ENCODE peak calls at places on chromosomes 7 and 10, in nine cellular contexts. A, Y, T, C, L, D, F, V and U are unnamed samples.

GRCh38 chr10:85832988-85833387 is 533.6 kb downstream of the GRID1 start:
- DNase-seq in A (no peak), Y (no peak), T (no peak), C (no peak), L (no peak), D (no peak), F (no peak), V (no peak), U (no peak)

GRCh38 chr10:92822060-92822634 is 26.2 kb upstream of the EXOC6 start:
- DNase-seq in A (no peak), Y (no peak), T (no peak), C (no peak), L (peak; percentile 91), D (no peak), F (peak; percentile 47), V (peak; percentile 67), U (no peak)

GRCh38 chr10:99292159-99292558 is 37.0 kb upstream of the CNNM1 start:
- DNase-seq in A (no peak), Y (no peak), T (no peak), C (no peak), L (peak; percentile 12), D (no peak), F (peak; percentile 13), V (no peak), U (no peak)

GRCh38 chr7:42244828-42245227 is 7.8 kb upstream of the GLI3 start:
- DNase-seq in A (no peak), Y (no peak), T (no peak), C (no peak), L (peak; percentile 84), D (no peak), F (peak; percentile 57), V (no peak), U (no peak)

GRCh38 chr7:87479951-87480350 is 4.5 kb upstream of the ABCB4 start:
- DNase-seq in A (no peak), Y (no peak), T (no peak), C (no peak), L (no peak), D (no peak), F (no peak), V (no peak), U (no peak)

GRCh38 chr7:15757041-15757995 is 70.8 kb upstream of the MEOX2 start:
- DNase-seq in A (no peak), Y (no peak), T (no peak), C (no peak), L (no peak), D (no peak), F (peak; percentile 52), V (no peak), U (no peak)

GRCh38 chr7:16626388-16626787 is 19.2 kb downstream of the ANKMY2 start:
- DNase-seq in A (no peak), Y (no peak), T (no peak), C (no peak), L (no peak), D (no peak), F (no peak), V (no peak), U (no peak)

GRCh38 chr10:99927719-99928280 is 81.9 kb downstream of the DNMBP start:
- DNase-seq in A (no peak), Y (no peak), T (no peak), C (no peak), L (no peak), D (no peak), F (no peak), V (no peak), U (no peak)

GRCh38 chr10:119650692-119651513 is at the start of gene BAG3:
- DNase-seq in A (peak; percentile 71), Y (peak; percentile 19), T (peak; percentile 85), C (peak; percentile 86), L (peak; percentile 97), D (no peak), F (peak; percentile 95), V (peak; percentile 90), U (no peak)

GRCh38 chr10:95243318-95243617 is 47.5 kb downstream of the PDLIM1 start:
- DNase-seq in A (no peak), Y (no peak), T (no peak), C (no peak), L (no peak), D (no peak), F (no peak), V (no peak), U (no peak)

GRCh38 chr7:29309041-29309860 is 114.7 kb downstream of the CHN2 start:
- DNase-seq in A (no peak), Y (peak; percentile 24), T (no peak), C (no peak), L (no peak), D (no peak), F (peak; percentile 45), V (no peak), U (no peak)

GRCh38 chr7:68684246-68684850 is 913.9 kb upstream of the AUTS2 start:
- DNase-seq in A (no peak), Y (peak; percentile 52), T (no peak), C (no peak), L (peak; percentile 24), D (no peak), F (no peak), V (no peak), U (no peak)

GRCh38 chr10:108877130-108877529 is 1046.2 kb downstream of the XPNPEP1 start:
- DNase-seq in A (no peak), Y (no peak), T (no peak), C (no peak), L (peak; percentile 1), D (no peak), F (no peak), V (no peak), U (no peak)

GRCh38 chr7:149714910-149715471 is 58.4 kb downstream of the ZNF467 start:
- DNase-seq in A (peak; percentile 24), Y (no peak), T (no peak), C (no peak), L (peak; percentile 10), D (no peak), F (peak; percentile 18), V (no peak), U (no peak)